ENCODE peak calls at places on chromosomes 12 and 14, in six cellular contexts. P is fibroblast of lung, U is mucosa of descending colon, S is hepatocyte, G is HCT116, I is stomach. Y is an unnamed sample. For H3K4me1, the result is how much of the 10 kb centered on the place peaks cover.

GRCh38 chr12:88388566-88389269 is 191.6 kb downstream of the KITLG start:
- DNase-seq in S (no peak), U (no peak), P (peak), G (no peak), I (no peak), Y (no peak)

GRCh38 chr12:45852508-45852907 is 123.0 kb downstream of the ARID2 start:
- DNase-seq in I (no peak), U (no peak), S (no peak), P (no peak), G (no peak), Y (no peak)

GRCh38 chr12:64753427-64753826 is 5.8 kb downstream of the GNS start:
- DNase-seq in S (no peak), U (no peak), G (no peak), P (no peak), I (no peak), Y (no peak)

GRCh38 chr14:75439989-75440388 is 12.2 kb downstream of the JDP2 start:
- DNase-seq in S (no peak), U (no peak), P (no peak), G (no peak), I (no peak), Y (no peak)

GRCh38 chr12:51897181-51897580 is 9.3 kb downstream of the ANKRD33 start:
- DNase-seq in I (no peak), U (no peak), S (no peak), G (no peak), P (peak), Y (no peak)

GRCh38 chr12:63869656-63870055 is 25.2 kb downstream of the SRGAP1 start:
- DNase-seq in G (no peak), P (no peak), S (no peak), U (no peak), I (no peak), Y (no peak)

GRCh38 chr12:87728936-87729593 is 300.1 kb downstream of the C12orf50 start:
- DNase-seq in G (no peak), S (peak), P (peak), U (no peak), I (no peak), Y (no peak)

GRCh38 chr12:51976376-51977160 is 25.1 kb downstream of the ACVR1B start:
- DNase-seq in I (no peak), G (no peak), S (peak), P (peak), U (no peak), Y (no peak)

GRCh38 chr12:24991209-24992049 is 42.5 kb upstream of the BCAT1 start:
- DNase-seq in U (no peak), I (no peak), S (peak), G (peak), P (peak), Y (no peak)

GRCh38 chr12:15856097-15856982 is 25.8 kb upstream of the STRAP start:
- DNase-seq in S (peak), U (no peak), P (peak), G (peak), I (peak), Y (peak)

GRCh38 chr12:129966086-129966640 is 62.3 kb upstream of the TMEM132D start:
- DNase-seq in S (no peak), U (no peak), I (no peak), G (no peak), P (no peak), Y (no peak)

GRCh38 chr12:130994821-130995375 is 41.2 kb downstream of the ADGRD1 start:
- DNase-seq in I (no peak), S (no peak), P (no peak), U (no peak), G (no peak), Y (no peak)

GRCh38 chr14:101963052-101963451 is 1.3 kb upstream of the DYNC1H1 start:
- DNase-seq in G (no peak), S (no peak), P (no peak), U (no peak), I (no peak), Y (no peak)

GRCh38 chr12:77087427-77087826 is 22.1 kb upstream of the E2F7 start:
- DNase-seq in P (peak), U (no peak), I (no peak), G (no peak), S (peak), Y (no peak)

GRCh38 chr14:32998433-32998832 is 59.8 kb downstream of the NPAS3 start:
- DNase-seq in U (no peak), P (peak), G (no peak), I (no peak), S (no peak), Y (no peak)

GRCh38 chr12:1013618-1014489 is 22.8 kb downstream of the ERC1 start:
- DNase-seq in I (no peak), P (peak), U (no peak), G (peak), S (peak), Y (no peak)

GRCh38 chr12:122021193-122021821 is 377 bp upstream of the BCL7A start:
- DNase-seq in P (no peak), I (no peak), U (peak), G (no peak), S (peak), Y (peak)

GRCh38 chr14:70873627-70874026 is 33.6 kb upstream of the PCNX1 start:
- DNase-seq in G (no peak), S (no peak), I (no peak), P (no peak), U (no peak), Y (no peak)

GRCh38 chr12:105013892-105014291 is 27.8 kb downstream of the NOPCHAP1 start:
- DNase-seq in G (no peak), P (peak), S (no peak), I (no peak), U (no peak), Y (no peak)

GRCh38 chr14:89773644-89774316 is 180.8 kb downstream of the EFCAB11 start:
- DNase-seq in U (peak), G (no peak), I (peak), S (peak), P (peak), Y (peak)
- H3K4me3 ChIP-seq in U (no peak), G (no peak), I (no peak), S (no peak), P (no peak), Y (no peak)

GRCh38 chr12:49105504-49106120 is 5.0 kb downstream of the LMBR1L start:
- DNase-seq in G (no peak), S (no peak), P (peak), U (no peak), I (no peak), Y (no peak)
- H3K4me1 ChIP-seq in G (under half), S (under half), P (under half), U (under half), I (half or more), Y (under half)

GRCh38 chr14:69298131-69299071 is 38.4 kb downstream of the GALNT16 start:
- DNase-seq in I (no peak), P (no peak), G (no peak), U (no peak), S (no peak), Y (no peak)
- TF ChIP-seq CTCF in I (no peak), P (no peak), G (no peak), U (no peak), S (no peak), Y (no peak)

DNA sequence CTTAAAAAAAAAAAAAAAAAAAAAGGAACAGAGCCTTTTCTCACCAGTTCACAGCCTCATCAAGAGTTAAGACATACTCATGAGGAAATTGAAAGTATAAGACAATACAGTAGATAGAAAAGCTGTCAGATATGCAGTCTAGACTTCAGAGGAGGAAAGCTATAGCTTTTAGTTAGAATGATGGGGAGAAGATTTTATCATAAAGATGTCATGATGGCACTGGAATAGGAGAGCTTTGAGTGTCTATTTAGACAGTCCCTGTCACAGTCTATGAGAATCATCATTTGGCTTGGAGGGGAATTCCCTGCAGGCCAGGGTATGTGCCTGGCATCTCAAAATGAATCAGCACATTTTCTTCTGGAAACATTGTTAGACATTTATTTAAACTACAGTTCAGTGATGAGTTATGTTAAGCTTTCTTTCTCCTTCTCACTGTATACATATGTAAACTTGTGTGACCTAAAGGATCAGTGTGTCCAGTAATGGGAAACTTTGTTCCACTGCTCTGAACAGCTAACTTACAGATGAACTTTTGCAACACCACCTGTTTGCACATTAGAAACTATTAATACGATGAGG is 2.9 kb upstream of the RAB35 start:
- DNase-seq in S (no peak), P (peak), I (no peak), U (no peak), G (no peak), Y (no peak)
- H3K4me3 ChIP-seq in S (no peak), P (no peak), I (no peak), U (no peak), G (no peak), Y (no peak)

Y was measured in BE2C.